ENCODE peak calls at places on chromosomes 7 and 10, in ten cellular contexts. One of them, this sample, is unnamed.

GRCh38 chr10:73965890-73966768 is 31.8 kb upstream of the VCL start:
- DNase-seq in IMR-90: peak
- DNase-seq in gastrocnemius medialis: peak
- DNase-seq in A549: peak
- DNase-seq in adrenal gland: peak
- DNase-seq in sigmoid colon: peak
- DNase-seq in body of pancreas: peak
- DNase-seq in HCT116: peak
- DNase-seq in transverse colon: peak
- DNase-seq in spleen: no peak
- DNase-seq in this sample: peak

GRCh38 chr10:105189464-105189800 is 548.3 kb downstream of the SORCS3 start:
- DNase-seq in HCT116: no peak
- DNase-seq in IMR-90: no peak
- DNase-seq in gastrocnemius medialis: no peak
- DNase-seq in transverse colon: no peak
- DNase-seq in adrenal gland: no peak
- DNase-seq in body of pancreas: no peak
- DNase-seq in sigmoid colon: no peak
- DNase-seq in spleen: no peak
- DNase-seq in A549: no peak
- DNase-seq in this sample: no peak

GRCh38 chr10:87053121-87053520 is 33.0 kb downstream of the FAM25A start:
- DNase-seq in adrenal gland: no peak
- DNase-seq in IMR-90: no peak
- DNase-seq in spleen: no peak
- DNase-seq in HCT116: no peak
- DNase-seq in A549: no peak
- DNase-seq in body of pancreas: peak
- DNase-seq in sigmoid colon: no peak
- DNase-seq in transverse colon: no peak
- DNase-seq in gastrocnemius medialis: no peak
- DNase-seq in this sample: peak

GRCh38 chr7:66522518-66522917 is 106.2 kb upstream of the KCTD7 start:
- DNase-seq in gastrocnemius medialis: no peak
- DNase-seq in IMR-90: no peak
- DNase-seq in sigmoid colon: no peak
- DNase-seq in transverse colon: no peak
- DNase-seq in A549: no peak
- DNase-seq in spleen: peak
- DNase-seq in HCT116: no peak
- DNase-seq in body of pancreas: no peak
- DNase-seq in adrenal gland: no peak
- DNase-seq in this sample: no peak

GRCh38 chr10:50799595-50799994 is 59.9 kb downstream of the ASAH2B start:
- DNase-seq in HCT116: no peak
- DNase-seq in body of pancreas: no peak
- DNase-seq in transverse colon: no peak
- DNase-seq in sigmoid colon: no peak
- DNase-seq in gastrocnemius medialis: no peak
- DNase-seq in IMR-90: no peak
- DNase-seq in A549: no peak
- DNase-seq in adrenal gland: no peak
- DNase-seq in spleen: no peak
- DNase-seq in this sample: no peak

GRCh38 chr7:113698556-113699220 is 220.1 kb downstream of the PPP1R3A start:
- DNase-seq in sigmoid colon: no peak
- DNase-seq in IMR-90: peak
- DNase-seq in gastrocnemius medialis: no peak
- DNase-seq in adrenal gland: peak
- DNase-seq in body of pancreas: peak
- DNase-seq in transverse colon: no peak
- DNase-seq in spleen: no peak
- DNase-seq in HCT116: peak
- DNase-seq in A549: no peak
- DNase-seq in this sample: no peak

GRCh38 chr10:80536361-80536835 is 1.3 kb upstream of the SH2D4B start:
- DNase-seq in spleen: peak
- DNase-seq in A549: no peak
- DNase-seq in body of pancreas: no peak
- DNase-seq in HCT116: no peak
- DNase-seq in IMR-90: no peak
- DNase-seq in gastrocnemius medialis: no peak
- DNase-seq in sigmoid colon: no peak
- DNase-seq in transverse colon: no peak
- DNase-seq in adrenal gland: no peak
- DNase-seq in this sample: no peak

GRCh38 chr10:72016608-72017310 is 52.6 kb downstream of the CHST3 start:
- DNase-seq in gastrocnemius medialis: peak
- DNase-seq in sigmoid colon: no peak
- DNase-seq in body of pancreas: no peak
- DNase-seq in HCT116: no peak
- DNase-seq in IMR-90: no peak
- DNase-seq in A549: no peak
- DNase-seq in adrenal gland: peak
- DNase-seq in spleen: no peak
- DNase-seq in transverse colon: no peak
- DNase-seq in this sample: no peak

GRCh38 chr10:44382131-44382858 is 2.6 kb downstream of the CXCL12 start:
- DNase-seq in IMR-90: no peak
- DNase-seq in body of pancreas: peak
- DNase-seq in transverse colon: no peak
- DNase-seq in HCT116: no peak
- DNase-seq in A549: no peak
- DNase-seq in spleen: peak
- DNase-seq in gastrocnemius medialis: no peak
- DNase-seq in adrenal gland: no peak
- DNase-seq in sigmoid colon: peak
- DNase-seq in this sample: no peak

GRCh38 chr10:44384601-44385422 is at the start of gene CXCL12:
- DNase-seq in spleen: peak
- DNase-seq in transverse colon: peak
- DNase-seq in adrenal gland: no peak
- DNase-seq in IMR-90: peak
- DNase-seq in gastrocnemius medialis: peak
- DNase-seq in HCT116: no peak
- DNase-seq in sigmoid colon: peak
- DNase-seq in A549: no peak
- DNase-seq in body of pancreas: peak
- DNase-seq in this sample: peak

GRCh38 chr10:44383749-44384600 is 922 bp downstream of the CXCL12 start:
- DNase-seq in A549: no peak
- DNase-seq in HCT116: no peak
- DNase-seq in spleen: peak
- DNase-seq in IMR-90: peak
- DNase-seq in gastrocnemius medialis: peak
- DNase-seq in body of pancreas: peak
- DNase-seq in transverse colon: no peak
- DNase-seq in sigmoid colon: peak
- DNase-seq in adrenal gland: no peak
- DNase-seq in this sample: peak

GRCh38 chr10:44380829-44381600 is 3.9 kb downstream of the CXCL12 start:
- DNase-seq in A549: no peak
- DNase-seq in IMR-90: no peak
- DNase-seq in adrenal gland: no peak
- DNase-seq in HCT116: no peak
- DNase-seq in transverse colon: no peak
- DNase-seq in body of pancreas: peak
- DNase-seq in gastrocnemius medialis: peak
- DNase-seq in spleen: peak
- DNase-seq in sigmoid colon: peak
- DNase-seq in this sample: no peak

DNA sequence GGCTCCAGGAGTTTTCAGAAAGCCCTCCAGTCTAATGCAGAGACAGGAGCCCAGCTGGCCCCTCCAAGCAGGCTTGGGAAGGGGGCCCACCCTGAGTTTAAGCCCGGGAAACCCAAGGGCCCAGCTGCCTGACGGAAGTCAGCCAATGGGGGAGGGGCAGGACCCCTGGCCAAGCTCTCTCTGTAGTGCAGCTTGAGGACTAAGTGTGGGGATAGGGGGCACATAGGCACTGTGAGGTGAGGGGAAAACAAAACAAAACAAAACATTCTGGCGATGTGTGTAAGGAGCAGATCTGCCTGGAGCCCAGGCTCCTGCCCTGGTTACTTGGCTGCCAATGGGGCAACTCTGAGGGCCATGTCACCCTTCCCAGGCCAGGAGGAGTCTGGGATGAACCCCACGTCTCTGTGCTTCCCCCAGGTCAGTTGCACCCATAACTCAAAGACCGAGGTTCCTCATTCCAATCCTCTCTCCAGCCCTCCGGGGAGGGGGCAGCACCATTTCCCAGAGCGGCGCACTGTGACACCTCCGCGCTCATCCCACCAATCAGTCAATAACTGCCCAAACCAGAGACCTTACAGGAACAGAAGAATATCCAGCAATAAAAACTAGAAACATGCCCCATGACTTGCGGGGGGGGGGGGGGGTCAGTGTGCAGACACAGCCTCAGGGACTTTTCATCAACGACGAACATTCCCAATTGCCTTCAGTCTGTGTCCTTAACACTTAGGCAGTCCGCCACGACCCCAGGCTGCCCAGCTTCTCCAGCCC is 1.7 kb downstream of the CXCL12 start:
- DNase-seq in sigmoid colon: peak
- DNase-seq in spleen: peak
- DNase-seq in HCT116: no peak
- DNase-seq in A549: no peak
- DNase-seq in body of pancreas: peak
- DNase-seq in adrenal gland: no peak
- DNase-seq in transverse colon: no peak
- DNase-seq in gastrocnemius medialis: no peak
- DNase-seq in IMR-90: no peak
- DNase-seq in this sample: peak
- H3K27ac ChIP-seq in sigmoid colon: peak
- H3K27ac ChIP-seq in spleen: no peak
- H3K27ac ChIP-seq in HCT116: no peak
- H3K27ac ChIP-seq in A549: no peak
- H3K27ac ChIP-seq in body of pancreas: peak
- H3K27ac ChIP-seq in adrenal gland: no peak
- H3K27ac ChIP-seq in transverse colon: peak
- H3K27ac ChIP-seq in gastrocnemius medialis: peak
- H3K27ac ChIP-seq in IMR-90: peak
- H3K27ac ChIP-seq in this sample: peak

DNA sequence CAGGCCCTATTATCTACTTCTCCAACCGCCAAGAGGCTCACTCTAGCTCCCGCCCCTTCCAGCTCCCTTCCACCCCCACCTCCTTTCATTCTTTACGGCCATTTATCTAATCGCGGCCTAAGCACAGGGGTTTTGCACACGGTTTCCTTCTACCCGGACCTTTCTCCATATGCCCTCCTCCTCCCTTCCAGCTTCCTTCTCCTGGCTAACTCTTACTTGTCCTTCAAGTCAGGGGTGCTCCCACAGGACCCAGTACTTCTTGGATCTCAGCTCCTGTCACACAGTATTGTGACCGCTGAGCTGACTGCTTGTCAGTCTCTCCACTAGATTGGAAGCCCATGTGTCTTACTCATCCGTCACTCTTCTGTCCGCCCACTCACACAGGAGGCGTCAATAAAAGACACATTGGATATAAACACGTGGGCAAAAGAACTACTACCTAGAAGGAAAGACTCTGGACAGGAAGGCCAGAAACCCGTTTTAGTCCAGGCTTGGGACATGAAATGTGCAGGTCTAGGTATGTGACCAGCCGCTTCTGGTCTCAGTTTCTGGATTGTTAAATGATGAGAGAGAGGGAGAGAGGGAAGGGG is 20.3 kb upstream of the HPS1 start:
- DNase-seq in spleen: no peak
- DNase-seq in A549: no peak
- DNase-seq in IMR-90: no peak
- DNase-seq in sigmoid colon: no peak
- DNase-seq in body of pancreas: no peak
- DNase-seq in transverse colon: no peak
- DNase-seq in adrenal gland: no peak
- DNase-seq in HCT116: no peak
- DNase-seq in gastrocnemius medialis: no peak
- DNase-seq in this sample: no peak
- TF ChIP-seq POLR2A in spleen: no peak
- TF ChIP-seq POLR2A in A549: no peak
- TF ChIP-seq POLR2A in IMR-90: no peak
- TF ChIP-seq POLR2A in sigmoid colon: no peak
- TF ChIP-seq POLR2A in body of pancreas: no peak
- TF ChIP-seq POLR2A in transverse colon: no peak
- TF ChIP-seq POLR2A in adrenal gland: no peak
- TF ChIP-seq POLR2A in HCT116: no peak
- TF ChIP-seq POLR2A in gastrocnemius medialis: no peak
- TF ChIP-seq POLR2A in this sample: no peak

GRCh38 chr7:74242122-74242443 is 12.1 kb downstream of the RFC2 start:
- DNase-seq in gastrocnemius medialis: no peak
- DNase-seq in spleen: no peak
- DNase-seq in transverse colon: no peak
- DNase-seq in HCT116: no peak
- DNase-seq in A549: no peak
- DNase-seq in adrenal gland: no peak
- DNase-seq in sigmoid colon: no peak
- DNase-seq in IMR-90: no peak
- DNase-seq in body of pancreas: no peak
- DNase-seq in this sample: no peak
- H3K4me3 ChIP-seq in gastrocnemius medialis: no peak
- H3K4me3 ChIP-seq in spleen: no peak
- H3K4me3 ChIP-seq in transverse colon: no peak
- H3K4me3 ChIP-seq in HCT116: no peak
- H3K4me3 ChIP-seq in A549: no peak
- H3K4me3 ChIP-seq in adrenal gland: no peak
- H3K4me3 ChIP-seq in sigmoid colon: no peak
- H3K4me3 ChIP-seq in IMR-90: no peak
- H3K4me3 ChIP-seq in body of pancreas: no peak
- H3K4me3 ChIP-seq in this sample: no peak

GRCh38 chr7:128693373-128694015 is 21.4 kb downstream of the GARIN1A start:
- DNase-seq in spleen: no peak
- DNase-seq in transverse colon: no peak
- DNase-seq in HCT116: no peak
- DNase-seq in adrenal gland: no peak
- DNase-seq in IMR-90: no peak
- DNase-seq in body of pancreas: no peak
- DNase-seq in A549: no peak
- DNase-seq in sigmoid colon: no peak
- DNase-seq in gastrocnemius medialis: no peak
- DNase-seq in this sample: no peak

GRCh38 chr7:128691227-128691626 is 19.1 kb downstream of the GARIN1A start:
- DNase-seq in transverse colon: no peak
- DNase-seq in HCT116: no peak
- DNase-seq in A549: no peak
- DNase-seq in IMR-90: no peak
- DNase-seq in gastrocnemius medialis: no peak
- DNase-seq in body of pancreas: no peak
- DNase-seq in sigmoid colon: no peak
- DNase-seq in adrenal gland: no peak
- DNase-seq in spleen: no peak
- DNase-seq in this sample: no peak

GRCh38 chr7:128692623-128693270 is 20.7 kb downstream of the GARIN1A start:
- DNase-seq in transverse colon: no peak
- DNase-seq in A549: no peak
- DNase-seq in spleen: no peak
- DNase-seq in gastrocnemius medialis: no peak
- DNase-seq in adrenal gland: no peak
- DNase-seq in IMR-90: peak
- DNase-seq in body of pancreas: no peak
- DNase-seq in sigmoid colon: no peak
- DNase-seq in HCT116: no peak
- DNase-seq in this sample: no peak

GRCh38 chr7:128687131-128687530 is 15.0 kb downstream of the GARIN1A start:
- DNase-seq in body of pancreas: no peak
- DNase-seq in A549: no peak
- DNase-seq in IMR-90: no peak
- DNase-seq in spleen: no peak
- DNase-seq in adrenal gland: no peak
- DNase-seq in sigmoid colon: no peak
- DNase-seq in gastrocnemius medialis: no peak
- DNase-seq in transverse colon: no peak
- DNase-seq in HCT116: no peak
- DNase-seq in this sample: no peak

GRCh38 chr7:128688492-128688891 is 16.4 kb downstream of the GARIN1A start:
- DNase-seq in transverse colon: no peak
- DNase-seq in adrenal gland: no peak
- DNase-seq in IMR-90: no peak
- DNase-seq in gastrocnemius medialis: no peak
- DNase-seq in body of pancreas: no peak
- DNase-seq in sigmoid colon: no peak
- DNase-seq in spleen: no peak
- DNase-seq in A549: no peak
- DNase-seq in HCT116: no peak
- DNase-seq in this sample: no peak
- H3K27ac ChIP-seq in transverse colon: no peak
- H3K27ac ChIP-seq in adrenal gland: no peak
- H3K27ac ChIP-seq in IMR-90: no peak
- H3K27ac ChIP-seq in gastrocnemius medialis: no peak
- H3K27ac ChIP-seq in body of pancreas: no peak
- H3K27ac ChIP-seq in sigmoid colon: no peak
- H3K27ac ChIP-seq in spleen: no peak
- H3K27ac ChIP-seq in A549: no peak
- H3K27ac ChIP-seq in HCT116: no peak
- H3K27ac ChIP-seq in this sample: no peak